ENCODE peak calls at places on chromosomes 16 and 17, in five cellular contexts. B is cardiac muscle cell, U is MM.1S, E is neuronal stem cell, D is HepG2. X is an unnamed sample.

GRCh38 chr17:49779730-49780220 is 8.7 kb upstream of the KAT7 start:
- DNase-seq in B (peak; percentile 47), U (peak; percentile 36), E (no peak), D (peak; percentile 56), X (no peak)

GRCh38 chr16:56985288-56985961 is 3.9 kb upstream of the NLRC5 start:
- DNase-seq in B (no peak), U (no peak), E (no peak), D (no peak), X (peak; percentile 84)

GRCh38 chr16:56226840-56227525 is 35.7 kb downstream of the GNAO1 start:
- DNase-seq in B (no peak), U (no peak), E (no peak), D (no peak), X (no peak)

GRCh38 chr16:24668481-24669001 is 60.9 kb upstream of the TNRC6A start:
- DNase-seq in B (no peak), U (no peak), E (no peak), D (no peak), X (no peak)

GRCh38 chr16:12917653-12918052 is 16.3 kb downstream of the SHISA9 start:
- DNase-seq in B (no peak), U (no peak), E (no peak), D (no peak), X (no peak)

GRCh38 chr16:12453832-12454231 is 349.9 kb downstream of the CPPED1 start:
- DNase-seq in B (no peak), U (no peak), E (no peak), D (no peak), X (no peak)

GRCh38 chr16:11212819-11213196 is 43.2 kb downstream of the SOCS1 start:
- DNase-seq in B (no peak), U (no peak), E (no peak), D (no peak), X (no peak)

GRCh38 chr17:17361543-17362511 is 58.7 kb downstream of the NT5M start:
- DNase-seq in B (no peak), U (no peak), E (no peak), D (no peak), X (no peak)

GRCh38 chr17:75869282-75870141 is 8.9 kb downstream of the TRIM47 start:
- DNase-seq in B (no peak), U (no peak), E (no peak), D (peak; percentile 99), X (no peak)

GRCh38 chr16:12503201-12503600 is 300.5 kb downstream of the CPPED1 start:
- DNase-seq in B (no peak), U (no peak), E (no peak), D (no peak), X (no peak)

GRCh38 chr17:76267051-76267576 is 2.0 kb downstream of the UBALD2 start:
- DNase-seq in B (no peak), U (no peak), E (no peak), D (no peak), X (no peak)

GRCh38 chr16:6725634-6726331 is 606.9 kb upstream of the RBFOX1 start:
- DNase-seq in B (peak; percentile 13), U (no peak), E (no peak), D (no peak), X (no peak)

GRCh38 chr16:76956801-76957200 is 234.2 kb upstream of the MON1B start:
- DNase-seq in B (no peak), U (no peak), E (no peak), D (no peak), X (no peak)

GRCh38 chr16:19882641-19883040 is 2.0 kb downstream of the GPRC5B start:
- DNase-seq in B (no peak), U (no peak), E (no peak), D (no peak), X (no peak)

GRCh38 chr16:66293207-66293735 is 73.2 kb upstream of the CDH5 start:
- DNase-seq in B (no peak), U (no peak), E (no peak), D (no peak), X (no peak)

GRCh38 chr17:37770631-37771518 is 26.0 kb upstream of the HNF1B start:
- DNase-seq in B (peak; percentile 71), U (peak; percentile 37), E (peak; percentile 29), D (peak; percentile 61), X (peak; percentile 38)

GRCh38 chr16:11736903-11737302 is 5.8 kb downstream of the TXNDC11 start:
- DNase-seq in B (no peak), U (peak; percentile 23), E (no peak), D (no peak), X (no peak)

GRCh38 chr17:32523017-32523680 is 36.4 kb downstream of the CDK5R1 start:
- DNase-seq in B (no peak), U (peak; percentile 89), E (no peak), D (no peak), X (no peak)

GRCh38 chr16:49951568-49952195 is 73.3 kb upstream of the CNEP1R1 start:
- DNase-seq in B (no peak), U (no peak), E (no peak), D (no peak), X (no peak)

GRCh38 chr16:75288181-75288580 is 36.8 kb upstream of the BCAR1 start:
- DNase-seq in B (no peak), U (no peak), E (no peak), D (no peak), X (no peak)

GRCh38 chr16:16122264-16122663 is 101.0 kb downstream of the ABCC6 start:
- DNase-seq in B (no peak), U (no peak), E (no peak), D (no peak), X (no peak)

GRCh38 chr17:5581655-5582054 is 2.7 kb downstream of the NLRP1 start:
- DNase-seq in B (no peak), U (no peak), E (no peak), D (no peak), X (no peak)

GRCh38 chr17:11869680-11870394 is 127.4 kb downstream of the ZNF18 start:
- DNase-seq in B (no peak), U (no peak), E (no peak), D (no peak), X (no peak)

GRCh38 chr17:4195306-4195705 is 52.3 kb downstream of the CYB5D2 start:
- DNase-seq in B (no peak), U (no peak), E (no peak), D (no peak), X (no peak)
- H3K27ac ChIP-seq in B (no peak overlapping the region), U (no peak overlapping the region), E (no peak overlapping the region), D (no peak overlapping the region), X (no peak overlapping the region)

GRCh38 chr17:45172232-45172540 is 10.5 kb downstream of the HEXIM2 start:
- DNase-seq in B (no peak), U (no peak), E (no peak), D (no peak), X (no peak)
- H3K4me3 ChIP-seq in B (no peak overlapping the region), U (no peak overlapping the region), E (no peak overlapping the region), D (peak overlapping the region; percentile 45), X (no peak overlapping the region)

DNA sequence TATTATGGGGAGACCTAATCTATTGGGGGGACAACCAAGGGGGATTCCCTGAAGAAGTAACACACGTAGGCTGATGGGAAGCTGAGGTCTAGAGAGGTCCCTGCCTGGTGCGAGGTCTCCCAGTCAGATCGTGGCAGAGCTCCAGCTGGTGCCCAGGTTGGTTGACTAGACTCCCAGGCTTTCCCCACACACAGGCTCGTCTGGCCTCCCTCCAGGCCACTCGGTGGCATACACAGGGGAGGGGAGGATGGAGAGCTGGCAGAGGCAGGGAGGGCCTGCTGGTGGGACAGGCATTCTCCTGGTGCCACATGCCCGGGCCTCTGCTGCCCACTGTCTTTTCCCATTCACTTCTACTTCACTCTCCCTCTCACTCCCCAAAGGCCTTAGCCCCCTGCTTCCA is 8.5 kb upstream of the SOCS3 start:
- DNase-seq in B (no peak), U (no peak), E (no peak), D (no peak), X (peak; percentile 80)
- H3K27me3 ChIP-seq in B (no peaks in the 10 kb centered on the region), U (peaks cover 89% of the 10 kb centered on the region), E (no peaks in the 10 kb centered on the region), D (peaks cover 18% of the 10 kb centered on the region), X (no peaks in the 10 kb centered on the region)

DNA sequence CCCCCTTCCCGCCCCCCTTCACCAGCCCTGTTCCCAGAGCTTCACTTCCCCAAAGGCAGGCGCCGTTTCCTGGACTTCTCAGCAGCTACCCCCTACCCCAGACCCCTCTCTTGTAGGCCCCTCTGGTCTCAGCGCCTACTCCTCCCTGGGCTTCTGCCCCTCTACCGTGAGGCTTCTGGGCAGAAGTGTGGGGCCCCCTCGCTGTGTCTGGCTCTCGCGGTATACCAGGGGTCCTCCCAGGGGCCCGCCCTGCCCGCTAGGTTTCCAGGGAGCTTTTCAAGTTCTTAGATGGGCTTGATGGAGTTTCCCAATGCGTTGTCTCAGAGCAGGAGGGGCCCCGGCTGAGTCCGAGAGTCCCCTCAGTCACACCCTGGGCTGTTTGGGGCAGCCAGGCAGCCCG is 247.1 kb downstream of the SEC14L1 start:
- DNase-seq in B (no peak), U (no peak), E (no peak), D (no peak), X (no peak)
- H3K27ac ChIP-seq in B (peak overlapping the region; percentile 90), U (no peak overlapping the region), E (peak overlapping the region; percentile 44), D (peak overlapping the region; percentile 66), X (peak overlapping the region; percentile 13)

GRCh38 chr17:78105101-78105500 is 23.5 kb downstream of the TMC6 start:
- DNase-seq in B (no peak), U (no peak), E (no peak), D (no peak), X (no peak)

GRCh38 chr17:78103311-78103710 is 25.2 kb downstream of the TMC6 start:
- DNase-seq in B (no peak), U (no peak), E (no peak), D (no peak), X (no peak)

GRCh38 chr17:78104540-78104941 is 24.0 kb downstream of the TMC6 start:
- DNase-seq in B (no peak), U (no peak), E (no peak), D (no peak), X (peak; percentile 73)

GRCh38 chr17:78101542-78101941 is 27.0 kb downstream of the TMC6 start:
- DNase-seq in B (no peak), U (no peak), E (no peak), D (no peak), X (no peak)

GRCh38 chr17:78101112-78101511 is 27.4 kb downstream of the TMC6 start:
- DNase-seq in B (no peak), U (no peak), E (no peak), D (no peak), X (no peak)
- H3K4me3 ChIP-seq in B (no peak overlapping the region), U (no peak overlapping the region), E (no peak overlapping the region), D (no peak overlapping the region), X (no peak overlapping the region)

GRCh38 chr16:54648575-54648974 is 282.1 kb upstream of the IRX5 start:
- DNase-seq in B (no peak), U (no peak), E (no peak), D (no peak), X (no peak)
- H3K27me3 ChIP-seq in B (no peaks in the 10 kb centered on the region), U (no peaks in the 10 kb centered on the region), E (no peaks in the 10 kb centered on the region), D (peaks cover 4% of the 10 kb centered on the region), X (no peaks in the 10 kb centered on the region)

DNA sequence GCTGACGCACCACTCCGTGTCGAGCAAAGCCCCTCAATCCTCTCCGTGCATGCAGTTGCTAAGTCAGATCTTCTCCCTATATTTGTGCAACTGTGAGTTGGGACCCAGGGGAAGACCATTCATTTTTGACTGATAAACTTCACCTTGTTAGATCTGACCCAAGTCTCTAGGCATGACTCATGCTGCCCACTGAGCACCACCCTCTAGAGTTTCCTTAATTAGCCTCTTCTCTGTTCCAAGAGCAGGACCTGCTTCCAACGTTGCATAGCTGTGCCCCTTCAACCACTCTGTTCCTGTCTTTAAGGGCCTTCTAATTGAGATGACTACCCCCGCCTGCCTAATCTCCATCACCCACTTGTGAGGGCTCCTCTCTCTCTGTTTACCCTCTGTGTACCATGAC is 2.6 kb downstream of the MYH13 start:
- DNase-seq in B (no peak), U (no peak), E (no peak), D (no peak), X (no peak)
- H3K27ac ChIP-seq in B (no peak overlapping the region), U (no peak overlapping the region), E (no peak overlapping the region), D (no peak overlapping the region), X (no peak overlapping the region)

X was measured in left lung.